ENCODE peak calls at places on chromosomes 11 and 22, in nine cellular contexts. I is hepatocyte, Q is GM23338, F is SK-N-SH, M is PC-3, O is GM23248, B is PC-9, P is OCI-LY7, G is HCT116. X is an unnamed sample.

GRCh38 chr11:69699213-69699612 is 4.6 kb downstream of the FGF19 start:
- DNase-seq in B (no peak), P (peak; percentile 68), Q (no peak), O (peak; percentile 44), I (no peak), F (no peak), G (no peak), M (no peak), X (no peak)

GRCh38 chr11:119316017-119316728 is 757 bp downstream of the MCAM start:
- DNase-seq in Q (no peak), P (no peak), I (no peak), B (peak; percentile 54), G (no peak), O (peak; percentile 43), M (peak; percentile 67), F (peak; percentile 92), X (no peak)

GRCh38 chr11:108958446-108959123 is 293.7 kb downstream of the DDX10 start:
- DNase-seq in B (peak; percentile 22), O (peak; percentile 58), G (no peak), P (no peak), Q (no peak), M (peak; percentile 78), I (peak; percentile 25), F (peak; percentile 52), X (peak; percentile 88)

GRCh38 chr11:7512525-7513209 is 1.1 kb upstream of the PPFIBP2 start:
- DNase-seq in Q (peak; percentile 10), F (no peak), M (no peak), P (peak; percentile 91), O (peak; percentile 76), G (no peak), B (no peak), I (peak; percentile 41), X (peak; percentile 85)

GRCh38 chr11:18578975-18579598 is 9.4 kb downstream of the UEVLD start:
- DNase-seq in I (peak; percentile 63), P (no peak), F (no peak), Q (peak; percentile 38), B (peak; percentile 31), M (peak; percentile 82), G (no peak), O (no peak), X (no peak)

GRCh38 chr11:393219-394033 is 583 bp upstream of the PKP3 start:
- DNase-seq in P (no peak), O (peak; percentile 91), G (peak; percentile 57), M (peak; percentile 94), B (peak; percentile 92), F (no peak), Q (no peak), I (peak; percentile 90), X (no peak)

GRCh38 chr11:12556155-12556554 is 118.1 kb upstream of the TEAD1 start:
- DNase-seq in M (no peak), I (no peak), O (peak; percentile 82), F (no peak), B (no peak), G (no peak), Q (no peak), P (no peak), X (no peak)

GRCh38 chr11:83694191-83694905 is 408.2 kb upstream of the CCDC90B start:
- DNase-seq in M (no peak), I (no peak), Q (no peak), O (no peak), F (no peak), B (no peak), G (no peak), P (no peak), X (no peak)

GRCh38 chr22:48577691-48578090 is 1250.0 kb downstream of the BRD1 start:
- DNase-seq in O (no peak), Q (no peak), G (no peak), B (no peak), I (no peak), F (no peak), M (no peak), P (no peak), X (no peak)

GRCh38 chr11:61061081-61061826 is 41.0 kb upstream of the CD5 start:
- DNase-seq in G (peak; percentile 6), F (no peak), I (no peak), B (peak; percentile 80), O (peak; percentile 49), M (peak; percentile 81), P (peak; percentile 75), Q (no peak), X (peak; percentile 81)

GRCh38 chr11:27012254-27012921 is 18.5 kb downstream of the FIBIN start:
- DNase-seq in P (no peak), B (no peak), Q (peak; percentile 6), O (peak; percentile 45), G (no peak), F (peak; percentile 19), M (no peak), I (peak; percentile 42), X (no peak)

GRCh38 chr22:17770180-17771077 is 3.8 kb downstream of the BID start:
- DNase-seq in P (no peak), Q (no peak), G (no peak), M (no peak), B (no peak), I (no peak), F (no peak), O (no peak), X (no peak)

GRCh38 chr11:117443269-117444186 is 115.9 kb downstream of the CEP164 start:
- DNase-seq in Q (peak; percentile 87), I (peak; percentile 82), B (peak; percentile 28), O (peak; percentile 70), F (peak; percentile 92), P (no peak), G (no peak), M (peak; percentile 55), X (no peak)

GRCh38 chr22:24827305-24827704 is 21.3 kb downstream of the SGSM1 start:
- DNase-seq in G (no peak), B (no peak), F (no peak), P (no peak), O (no peak), Q (no peak), I (peak; percentile 84), M (peak; percentile 1), X (no peak)

GRCh38 chr11:45253640-45254039 is 32.5 kb downstream of the SYT13 start:
- DNase-seq in P (no peak), O (no peak), M (no peak), G (no peak), Q (no peak), I (no peak), B (no peak), F (no peak), X (no peak)

GRCh38 chr11:97269527-97269926 is 879.7 kb downstream of the JRKL start:
- DNase-seq in P (no peak), M (peak; percentile 33), G (no peak), Q (peak; percentile 86), F (peak; percentile 2), O (peak; percentile 0), I (peak; percentile 23), B (no peak), X (no peak)

GRCh38 chr11:73272680-73273038 is 521 bp downstream of the P2RY6 start:
- DNase-seq in I (no peak), G (no peak), B (no peak), P (no peak), F (no peak), O (no peak), M (no peak), Q (no peak), X (no peak)

GRCh38 chr22:36350751-36351594 is 36.8 kb downstream of the MYH9 start:
- DNase-seq in F (no peak), P (no peak), Q (no peak), O (peak; percentile 63), M (peak; percentile 48), G (no peak), I (peak; percentile 47), B (no peak), X (no peak)

DNA sequence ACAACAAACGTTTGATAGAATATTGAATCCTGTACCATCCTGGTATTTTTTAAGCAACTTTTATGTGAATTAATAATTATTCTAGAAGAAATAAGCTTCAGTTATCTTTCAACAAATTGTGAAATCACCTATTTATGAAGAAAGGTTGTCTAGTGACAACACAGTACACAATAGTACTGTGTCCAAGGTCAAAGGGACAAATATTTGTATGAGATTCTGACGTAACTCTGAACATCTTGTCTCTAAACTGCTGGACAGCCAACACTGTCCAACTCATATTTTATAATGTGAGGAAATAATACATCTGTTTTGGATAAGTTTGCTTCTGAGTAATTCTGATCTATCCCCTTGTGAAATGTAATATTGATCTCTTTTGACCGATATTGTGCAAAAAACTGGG is 18.9 kb downstream of the CASP5 start:
- DNase-seq in G (no peak), O (peak; percentile 18), P (no peak), B (no peak), F (no peak), Q (no peak), M (no peak), I (no peak), X (no peak)
- H3K9me2 ChIP-seq in G (no peaks in the 10 kb centered on the region), O (no peaks in the 10 kb centered on the region), P (no peaks in the 10 kb centered on the region), B (no peaks in the 10 kb centered on the region), F (no peaks in the 10 kb centered on the region), Q (no peaks in the 10 kb centered on the region), M (no peaks in the 10 kb centered on the region), I (no peaks in the 10 kb centered on the region), X (no peaks in the 10 kb centered on the region)

DNA sequence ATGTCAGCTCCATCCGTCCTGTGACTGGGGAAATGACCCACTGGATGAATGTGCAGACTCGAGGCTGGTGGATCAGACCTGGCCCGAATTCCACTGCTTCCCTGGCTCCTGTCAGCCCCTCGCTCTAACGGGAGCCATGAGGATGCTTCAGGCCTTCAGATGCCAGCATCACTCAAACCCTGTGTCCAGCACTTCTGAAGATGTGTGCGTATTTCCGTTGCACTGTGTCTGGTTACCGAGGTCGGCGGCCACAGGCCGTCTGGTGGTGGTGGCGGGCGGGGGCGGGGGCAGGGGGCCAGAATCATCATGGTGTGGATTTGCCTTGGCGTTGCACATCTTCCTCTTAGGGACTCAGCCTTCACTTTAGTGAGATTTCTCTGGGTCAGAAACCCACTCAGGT is 13.4 kb downstream of the CRELD2 start:
- DNase-seq in O (no peak), I (no peak), B (no peak), F (no peak), G (no peak), M (no peak), Q (no peak), P (peak; percentile 35), X (no peak)
- H3K4me1 ChIP-seq in O (peaks cover 13% of the 10 kb centered on the region), I (peaks cover 21% of the 10 kb centered on the region), B (peaks cover 29% of the 10 kb centered on the region), F (peaks cover 6% of the 10 kb centered on the region), G (peaks cover 51% of the 10 kb centered on the region), M (peaks cover 22% of the 10 kb centered on the region), Q (peaks cover 8% of the 10 kb centered on the region), P (peaks cover 61% of the 10 kb centered on the region), X (peaks cover 34% of the 10 kb centered on the region)

GRCh38 chr11:94153320-94153719 is 24.7 kb downstream of the PANX1 start:
- DNase-seq in I (peak; percentile 46), F (no peak), O (no peak), B (no peak), Q (no peak), G (no peak), M (no peak), P (no peak), X (no peak)
- H3K9me2 ChIP-seq in I (no peaks in the 10 kb centered on the region), F (no peaks in the 10 kb centered on the region), O (no peaks in the 10 kb centered on the region), B (no peaks in the 10 kb centered on the region), Q (no peaks in the 10 kb centered on the region), G (no peaks in the 10 kb centered on the region), M (no peaks in the 10 kb centered on the region), P (no peaks in the 10 kb centered on the region), X (no peaks in the 10 kb centered on the region)

DNA sequence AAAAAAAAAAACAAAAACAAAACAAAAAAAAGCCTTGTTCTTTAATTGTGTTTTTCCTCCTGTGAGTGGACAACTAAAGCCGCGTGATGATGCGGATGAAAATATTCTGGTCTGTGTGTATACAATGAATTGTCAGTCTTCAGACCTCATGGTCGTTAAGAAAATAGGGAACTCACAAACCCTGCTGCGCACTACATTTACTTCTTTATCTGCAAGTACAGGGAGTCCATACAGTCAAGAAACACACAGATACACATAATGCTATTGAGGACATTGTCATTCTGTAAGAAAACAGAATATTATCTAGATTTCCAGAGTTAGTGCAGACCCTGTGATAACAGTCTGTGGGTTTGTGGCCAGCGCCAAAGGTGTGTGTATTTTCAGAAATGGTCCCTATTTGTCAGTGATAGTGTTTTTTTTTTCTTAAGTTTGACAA is 17.3 kb upstream of the ADSL start:
- DNase-seq in M (no peak), P (no peak), G (no peak), Q (no peak), B (no peak), O (no peak), F (no peak), I (no peak), X (no peak)
- H3K4me1 ChIP-seq in M (no peaks in the 10 kb centered on the region), P (peaks cover 5% of the 10 kb centered on the region), G (no peaks in the 10 kb centered on the region), Q (peaks cover 51% of the 10 kb centered on the region), B (no peaks in the 10 kb centered on the region), O (no peaks in the 10 kb centered on the region), F (no peaks in the 10 kb centered on the region), I (peaks cover 8% of the 10 kb centered on the region), X (no peaks in the 10 kb centered on the region)

X was measured in MM.1S.